ENCODE peak calls at places on chromosomes 16 and 17, in four cellular contexts. W, I, U and P are unnamed samples.

GRCh38 chr16:55495616-55496289 is 13.1 kb upstream of the LPCAT2 start:
- DNase-seq in W (no peak), I (peak; percentile 65), U (no peak), P (no peak)

GRCh38 chr17:42566873-42567573 is at the start of gene MLX:
- DNase-seq in I (peak; percentile 91), W (peak; percentile 100), U (peak; percentile 68), P (peak; percentile 92)

GRCh38 chr16:20023190-20023589 is 50.5 kb downstream of the GPR139 start:
- DNase-seq in I (peak; percentile 32), W (peak; percentile 14), U (no peak), P (no peak)

GRCh38 chr17:9002610-9003354 is 18.5 kb upstream of the NTN1 start:
- DNase-seq in U (no peak), I (no peak), W (no peak), P (peak; percentile 57)

GRCh38 chr16:13672196-13672595 is 247.8 kb upstream of the ERCC4 start:
- DNase-seq in U (no peak), I (peak; percentile 47), W (no peak), P (no peak)

GRCh38 chr16:68298907-68299515 is 11.7 kb downstream of the SLC7A6OS start:
- DNase-seq in W (no peak), U (no peak), I (peak; percentile 77), P (no peak)

GRCh38 chr17:63950940-63951907 is 19.1 kb upstream of the CD79B start:
- DNase-seq in I (peak; percentile 62), W (peak; percentile 45), U (no peak), P (peak; percentile 75)

GRCh38 chr17:18186271-18186982 is 2.8 kb downstream of the ALKBH5 start:
- DNase-seq in W (peak; percentile 5), U (no peak), I (no peak), P (no peak)

GRCh38 chr17:1742371-1743093 is at the start of gene SERPINF2:
- DNase-seq in U (no peak), W (no peak), I (peak; percentile 93), P (no peak)

GRCh38 chr17:2883544-2884203 is 87.4 kb downstream of the RAP1GAP2 start:
- DNase-seq in W (no peak), I (peak; percentile 39), U (no peak), P (no peak)

GRCh38 chr17:17876959-17877547 is 40.3 kb upstream of the SREBF1 start:
- DNase-seq in I (no peak), W (no peak), U (no peak), P (no peak)

GRCh38 chr16:72073831-72074230 is 10.8 kb downstream of the HPR start:
- DNase-seq in W (no peak), I (no peak), U (no peak), P (no peak)

GRCh38 chr17:49106366-49107210 is 26.0 kb upstream of the B4GALNT2 start:
- DNase-seq in I (peak; percentile 98), U (no peak), W (peak; percentile 38), P (no peak)

GRCh38 chr16:31141489-31142108 is 6.1 kb upstream of the PRSS8 start:
- DNase-seq in W (peak; percentile 20), I (no peak), U (no peak), P (peak; percentile 23)

GRCh38 chr16:71542377-71542776 is 16.2 kb downstream of the CHST4 start:
- DNase-seq in I (peak; percentile 63), W (peak; percentile 48), U (no peak), P (peak; percentile 87)

GRCh38 chr17:8807070-8807550 is 7.9 kb upstream of the MFSD6L start:
- DNase-seq in I (no peak), W (no peak), U (peak; percentile 98), P (no peak)

GRCh38 chr16:67164599-67165061 is at the start of gene HSF4:
- DNase-seq in U (no peak), W (peak; percentile 79), I (peak; percentile 52), P (no peak)

DNA sequence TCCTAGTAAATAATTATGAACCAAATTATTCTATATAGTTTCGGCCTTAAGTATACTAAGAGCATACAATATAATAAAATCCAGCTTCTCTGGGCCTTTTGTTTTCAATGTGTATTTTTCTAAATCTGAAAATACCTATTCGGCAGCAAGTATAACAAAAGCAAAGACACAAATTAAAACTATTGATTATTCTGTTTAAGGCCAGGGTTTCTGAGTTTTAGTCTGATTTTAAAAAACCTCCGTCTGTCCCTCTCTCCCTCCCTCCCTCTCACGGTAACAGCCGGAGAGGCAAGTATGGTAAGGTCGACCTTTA is 1.5 kb downstream of the TOB1 start:
- DNase-seq in I (no peak), U (no peak), W (no peak), P (no peak)
- TF ChIP-seq CREM in I (no peak), U (no peak), W (no peak), P (no peak)

GRCh38 chr17:3912827-3913226 is 3.4 kb downstream of the P2RX1 start:
- DNase-seq in W (no peak), U (no peak), I (no peak), P (no peak)
- TF ChIP-seq CREM in W (no peak), U (no peak), I (no peak), P (no peak)

GRCh38 chr17:74027539-74027938 is 175.9 kb upstream of the RPL38 start:
- DNase-seq in W (no peak), I (no peak), U (no peak), P (no peak)
- TF ChIP-seq CREM in W (no peak), I (no peak), U (no peak), P (no peak)

DNA sequence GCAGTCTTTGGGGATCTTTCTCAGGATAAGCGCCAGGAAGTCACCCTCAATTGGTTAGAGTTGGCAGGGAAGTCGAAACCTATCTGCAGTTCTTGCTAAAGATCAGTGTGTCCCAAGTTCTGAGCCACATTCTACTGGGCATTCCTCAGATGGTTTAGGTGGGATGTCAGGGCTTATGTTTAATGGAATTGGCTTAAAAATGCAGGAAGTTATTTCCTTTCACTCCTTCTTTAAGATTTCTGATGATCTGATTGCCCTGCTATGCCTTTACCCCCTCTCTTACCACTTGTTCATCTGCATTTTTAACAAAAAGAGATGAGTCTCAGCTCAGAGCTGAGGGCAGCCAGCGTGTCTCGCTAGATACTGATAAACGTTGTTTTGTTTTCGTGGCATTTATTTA is 30.8 kb downstream of the FOXL1 start:
- DNase-seq in I (no peak), W (no peak), U (no peak), P (no peak)
- TF ChIP-seq CREM in I (no peak), W (no peak), U (no peak), P (no peak)

GRCh38 chr17:20032636-20033035 is 23.5 kb downstream of the SPECC1 start:
- DNase-seq in U (no peak), I (no peak), W (no peak), P (no peak)
- TF ChIP-seq CREM in U (no peak), I (no peak), W (no peak), P (no peak)

GRCh38 chr17:59439261-59439660 is 107.8 kb downstream of the YPEL2 start:
- DNase-seq in U (no peak), I (no peak), W (no peak), P (no peak)
- TF ChIP-seq CREM in U (no peak), I (no peak), W (no peak), P (no peak)

DNA sequence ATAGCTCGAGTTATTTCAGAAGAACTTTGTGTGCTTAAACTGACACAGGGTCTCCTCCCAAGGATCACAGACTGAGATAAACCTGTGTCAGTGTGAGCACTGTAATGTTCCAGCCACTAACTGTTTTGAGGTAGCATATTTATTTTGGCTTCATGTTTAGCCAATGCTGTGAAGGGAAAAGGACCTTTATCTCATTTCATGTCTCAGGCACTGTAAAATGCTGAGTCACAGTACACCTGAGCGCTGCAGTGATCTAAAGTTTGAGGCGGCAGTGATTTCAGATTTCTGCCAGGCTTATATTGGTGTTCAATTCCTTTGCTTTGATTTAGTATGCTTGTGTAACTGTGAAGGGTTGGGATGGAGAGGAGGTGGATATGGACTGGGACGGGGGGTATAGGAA is 3.1 kb upstream of the DNAJA2 start:
- DNase-seq in I (peak; percentile 23), U (no peak), W (no peak), P (no peak)
- TF ChIP-seq CREM in I (no peak), U (no peak), W (no peak), P (no peak)

GRCh38 chr16:87723224-87723619 is 42.6 kb downstream of the KLHDC4 start:
- DNase-seq in I (no peak), U (peak; percentile 58), W (peak; percentile 64), P (no peak)
- TF ChIP-seq CREM in I (no peak), U (peak; percentile 57), W (peak; percentile 38), P (no peak)

DNA sequence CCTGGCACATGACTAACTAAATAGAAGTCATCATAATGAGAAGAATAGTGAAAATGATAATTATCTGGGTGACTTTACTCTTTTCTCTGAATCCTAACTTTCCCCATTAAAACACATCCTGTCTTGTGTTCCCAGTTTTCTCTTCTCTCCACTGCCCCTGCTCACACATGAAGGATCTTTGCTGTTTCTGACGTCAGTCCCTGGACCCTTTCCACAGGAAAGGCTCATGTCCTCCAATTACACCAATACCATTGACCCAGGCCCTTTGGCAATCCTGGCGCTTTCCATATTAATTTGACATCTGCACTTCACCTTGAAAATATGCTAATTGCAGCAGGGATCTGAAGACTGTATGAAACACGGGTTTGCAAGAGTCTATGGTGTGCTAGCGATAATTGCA is 170.1 kb upstream of the GOT2 start:
- DNase-seq in U (no peak), I (no peak), W (no peak), P (no peak)
- TF ChIP-seq CREM in U (no peak), I (no peak), W (no peak), P (no peak)

DNA sequence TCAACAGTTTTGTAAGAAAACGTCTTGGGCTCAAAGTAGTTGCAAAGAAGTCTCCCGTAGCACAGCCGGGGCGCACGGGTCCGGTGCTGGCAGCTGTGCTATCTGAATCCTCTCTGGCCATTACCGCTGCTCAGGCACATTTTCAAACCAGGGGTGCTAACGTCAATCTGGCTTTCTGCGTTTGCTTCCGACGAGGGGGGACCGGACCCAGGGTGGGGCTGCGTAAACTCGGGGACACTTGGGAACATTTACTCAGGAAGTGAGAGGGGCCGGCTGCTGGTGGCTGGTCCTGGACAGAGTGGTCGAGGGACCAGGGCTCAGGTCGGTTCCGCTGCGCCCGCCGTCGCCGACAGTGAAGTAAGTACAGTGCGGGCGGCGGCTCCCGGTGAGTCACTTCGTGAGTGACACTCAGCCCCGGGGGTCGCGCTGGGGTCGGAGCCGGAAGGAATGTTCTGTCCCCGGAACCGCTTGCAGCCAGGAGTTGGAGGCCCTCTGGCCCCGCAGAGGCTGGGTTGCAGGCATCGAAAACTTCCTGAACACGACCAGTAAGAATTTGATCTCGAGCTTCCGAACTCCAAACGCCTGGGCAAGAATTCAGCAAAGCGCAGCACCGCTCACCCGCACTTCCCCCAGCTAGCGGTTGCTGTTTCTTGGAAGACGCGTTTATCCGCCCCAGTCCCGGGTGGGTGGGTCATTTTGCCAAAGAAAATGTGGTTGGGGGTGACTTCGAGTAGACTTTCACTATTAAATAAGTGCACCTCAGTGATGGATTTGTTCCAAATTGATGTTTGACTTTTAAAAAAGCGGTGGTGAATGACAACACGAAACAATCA is 1.4 kb upstream of the HS3ST3B1 start:
- DNase-seq in U (no peak), W (peak; percentile 24), I (peak; percentile 65), P (peak; percentile 68)
- TF ChIP-seq CREM in U (no peak), W (peak; percentile 30), I (no peak), P (no peak)